ENCODE peak calls at places on chromosomes 7 and 10, in five cellular contexts. O is mammary epithelial cell, S is body of pancreas, N is lower lobe of right lung, L is dorsolateral prefrontal cortex. D is an unnamed sample.

GRCh38 chr7:35680403-35681013 is 14.4 kb downstream of the HERPUD2 start:
- DNase-seq in N (no peak), L (no peak), O (no peak), S (no peak), D (no peak)

GRCh38 chr10:121240011-121240410 is 358.2 kb downstream of the FGFR2 start:
- DNase-seq in N (peak; percentile 55), O (peak; percentile 52), L (no peak), S (no peak), D (no peak)

GRCh38 chr7:83581667-83582435 is 67.1 kb downstream of the SEMA3E start:
- DNase-seq in L (no peak), S (no peak), O (no peak), N (no peak), D (no peak)

GRCh38 chr7:100837099-100837836 is 9.9 kb upstream of the EPHB4 start:
- DNase-seq in S (peak; percentile 92), L (peak; percentile 90), N (peak; percentile 93), O (peak; percentile 84), D (peak; percentile 91)

GRCh38 chr7:45636733-45637132 is 62.6 kb downstream of the ADCY1 start:
- DNase-seq in O (no peak), N (no peak), S (no peak), L (no peak), D (no peak)

GRCh38 chr7:21443149-21443841 is 15.4 kb downstream of the SP4 start:
- DNase-seq in S (no peak), O (no peak), L (no peak), N (no peak), D (no peak)

GRCh38 chr7:86431761-86432160 is 211.9 kb upstream of the GRM3 start:
- DNase-seq in L (no peak), O (no peak), N (no peak), S (no peak), D (no peak)

GRCh38 chr7:149879801-149880738 is 6.3 kb downstream of the ATP6V0E2 start:
- DNase-seq in N (no peak), S (no peak), O (no peak), L (no peak), D (peak; percentile 65)

GRCh38 chr7:13036256-13036765 is 348.9 kb downstream of the ARL4A start:
- DNase-seq in L (no peak), S (no peak), N (no peak), O (no peak), D (no peak)

GRCh38 chr7:77415822-77416620 is at the start of gene GSAP:
- DNase-seq in S (peak; percentile 79), L (peak; percentile 53), O (peak; percentile 61), N (peak; percentile 86), D (no peak)

GRCh38 chr10:7302393-7303054 is 108.3 kb downstream of the SFMBT2 start:
- DNase-seq in O (peak; percentile 69), L (no peak), S (no peak), N (no peak), D (no peak)

GRCh38 chr10:103849880-103850571 is 5.3 kb downstream of the SH3PXD2A start:
- DNase-seq in N (no peak), S (no peak), L (no peak), O (peak; percentile 89), D (no peak)

GRCh38 chr10:59868974-59869940 is 37.1 kb downstream of the CCDC6 start:
- DNase-seq in L (no peak), N (no peak), S (no peak), O (no peak), D (no peak)

GRCh38 chr10:42926831-42927230 is 144.2 kb downstream of the BMS1 start:
- DNase-seq in O (no peak), N (no peak), L (no peak), S (no peak), D (no peak)

GRCh38 chr10:102322914-102323313 is 72.6 kb upstream of the NFKB2 start:
- DNase-seq in O (no peak), L (no peak), S (no peak), N (no peak), D (no peak)

GRCh38 chr10:80276335-80276734 is 13.1 kb downstream of the MAT1A start:
- DNase-seq in N (no peak), L (no peak), S (no peak), O (no peak), D (no peak)

GRCh38 chr7:132420527-132420926 is 155.7 kb downstream of the PLXNA4 start:
- DNase-seq in L (no peak), S (no peak), O (no peak), N (no peak), D (no peak)

GRCh38 chr10:329361-330099 is 194.3 kb downstream of the ZMYND11 start:
- DNase-seq in S (peak; percentile 93), N (peak; percentile 65), O (peak; percentile 89), L (peak; percentile 76), D (peak; percentile 93)

GRCh38 chr7:28908775-28909174 is 49.4 kb downstream of the TRIL start:
- DNase-seq in S (no peak), N (no peak), L (no peak), O (no peak), D (no peak)

GRCh38 chr7:131346885-131347592 is 19.4 kb downstream of the MKLN1 start:
- DNase-seq in S (peak; percentile 29), O (peak; percentile 51), L (no peak), N (no peak), D (no peak)

GRCh38 chr7:24665564-24666294 is 91.5 kb downstream of the GSDME start:
- DNase-seq in N (no peak), O (peak; percentile 23), S (peak; percentile 42), L (no peak), D (no peak)

GRCh38 chr7:37927739-37928444 is 7.5 kb downstream of the EPDR1 start:
- DNase-seq in N (no peak), O (no peak), S (no peak), L (no peak), D (no peak)

GRCh38 chr7:149822353-149822943 is 15.7 kb upstream of the ZNF862 start:
- DNase-seq in S (no peak), N (peak; percentile 20), L (no peak), O (no peak), D (no peak)

GRCh38 chr7:10704653-10705052 is 269.0 kb upstream of the PHF14 start:
- DNase-seq in N (no peak), L (no peak), O (no peak), S (no peak), D (no peak)

GRCh38 chr10:128103229-128103714 is 23.0 kb downstream of the MKI67 start:
- DNase-seq in L (no peak), S (no peak), O (no peak), N (no peak), D (no peak)

GRCh38 chr7:105304040-105304895 is 84.5 kb downstream of the SRPK2 start:
- DNase-seq in L (peak; percentile 22), O (peak; percentile 86), S (no peak), N (no peak), D (no peak)

GRCh38 chr10:5565205-5565545 is 40.4 kb downstream of the CALML3 start:
- DNase-seq in O (no peak), L (no peak), N (peak; percentile 22), S (peak; percentile 3), D (peak; percentile 56)

GRCh38 chr7:48091506-48092433 is 2.7 kb downstream of the UPP1 start:
- DNase-seq in O (no peak), L (no peak), S (no peak), N (no peak), D (no peak)
- H3K4me3 ChIP-seq in O (peak overlapping the region; percentile 81), L (no peak overlapping the region), S (no peak overlapping the region), N (peak overlapping the region; percentile 14), D (no peak overlapping the region)

GRCh38 chr7:157375410-157375809 is 38.6 kb downstream of the DNAJB6 start:
- DNase-seq in O (no peak), L (no peak), N (no peak), S (no peak), D (no peak)
- H3K27ac ChIP-seq in O (no peak overlapping the region), L (no peak overlapping the region), N (no peak overlapping the region), S (no peak overlapping the region), D (no peak overlapping the region)

GRCh38 chr7:145732521-145732920 is 384.1 kb upstream of the CNTNAP2 start:
- DNase-seq in O (no peak), L (no peak), N (no peak), S (no peak), D (no peak)

GRCh38 chr7:145737617-145738016 is 379.0 kb upstream of the CNTNAP2 start:
- DNase-seq in N (no peak), L (no peak), S (no peak), O (no peak), D (no peak)
- H3K4me3 ChIP-seq in N (no peak overlapping the region), L (no peak overlapping the region), S (no peak overlapping the region), O (no peak overlapping the region), D (no peak overlapping the region)

DNA sequence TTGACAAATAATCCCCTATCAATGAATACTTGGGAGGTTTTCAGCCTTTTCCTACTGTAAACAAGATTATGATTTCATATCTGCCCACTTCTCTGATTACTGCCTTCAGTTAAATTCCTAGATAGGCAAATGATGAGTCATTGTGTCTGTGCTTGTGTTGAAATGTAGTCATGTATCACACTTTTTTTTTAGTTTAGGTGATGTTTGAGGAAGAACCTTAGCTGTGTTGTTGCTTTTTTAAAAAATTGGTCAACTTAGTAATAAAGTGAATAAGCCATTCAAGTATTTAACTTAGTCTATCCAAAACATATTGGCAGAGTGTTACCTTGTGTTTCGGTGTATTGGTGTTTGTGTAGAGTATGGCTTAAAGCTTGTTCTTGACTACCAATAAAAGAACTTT is 60.0 kb downstream of the WAC start:
- DNase-seq in L (no peak), O (peak; percentile 68), S (no peak), N (no peak), D (no peak)
- H3K27ac ChIP-seq in L (no peak overlapping the region), O (peak overlapping the region; percentile 26), S (no peak overlapping the region), N (no peak overlapping the region), D (no peak overlapping the region)

GRCh38 chr10:13716161-13717071 is 129.7 kb downstream of the PRPF18 start:
- DNase-seq in L (no peak), N (no peak), O (no peak), S (no peak), D (no peak)

GRCh38 chr10:13719411-13719810 is 132.6 kb downstream of the PRPF18 start:
- DNase-seq in L (no peak), S (no peak), O (no peak), N (no peak), D (no peak)

GRCh38 chr10:13718820-13719219 is 132.1 kb downstream of the PRPF18 start:
- DNase-seq in N (no peak), L (no peak), S (no peak), O (no peak), D (no peak)

GRCh38 chr10:13717571-13717935 is 130.8 kb downstream of the PRPF18 start:
- DNase-seq in O (peak; percentile 15), L (no peak), S (no peak), N (no peak), D (no peak)

GRCh38 chr10:13717936-13718772 is 131.4 kb downstream of the PRPF18 start:
- DNase-seq in O (peak; percentile 82), S (peak; percentile 86), L (peak; percentile 48), N (peak; percentile 80), D (peak; percentile 78)
- H3K4me3 ChIP-seq in O (peak overlapping the region; percentile 6), S (peak overlapping the region; percentile 13), L (peak overlapping the region; percentile 37), N (peak overlapping the region; percentile 41), D (peak overlapping the region; percentile 52)

D was measured in coronary artery.